ENCODE peak calls at places on chromosomes 12 and 14, in eight cellular contexts. C is tibial artery, M is A673, V is body of pancreas, B is lung, H is psoas muscle, P is neural progenitor cell, N is lower lobe of right lung. R is an unnamed sample.

GRCh38 chr14:77139022-77139421 is 2.6 kb downstream of the ZDHHC22 start:
- DNase-seq in C (peak; percentile 46), M (no peak), V (no peak), B (no peak), H (no peak), P (no peak), N (no peak), R (no peak)

GRCh38 chr12:132356686-132357622 is 27.6 kb upstream of the GALNT9 start:
- DNase-seq in C (no peak), M (peak; percentile 90), V (no peak), B (no peak), H (no peak), P (no peak), N (peak; percentile 51), R (no peak)

GRCh38 chr14:25833341-25834121 is 764.3 kb downstream of the NOVA1 start:
- DNase-seq in C (no peak), M (peak; percentile 87), V (peak; percentile 43), B (no peak), H (no peak), P (peak; percentile 80), N (no peak), R (no peak)

GRCh38 chr12:111390894-111391293 is 14.8 kb upstream of the SH2B3 start:
- DNase-seq in C (no peak), M (no peak), V (no peak), B (no peak), H (no peak), P (no peak), N (no peak), R (no peak)

GRCh38 chr12:89225808-89226368 is 126.4 kb downstream of the DUSP6 start:
- DNase-seq in C (no peak), M (peak; percentile 51), V (peak; percentile 46), B (peak; percentile 77), H (no peak), P (peak; percentile 12), N (no peak), R (peak; percentile 90)

GRCh38 chr14:106372870-106373657 is 846.7 kb downstream of the TMEM121 start:
- DNase-seq in C (no peak), M (peak; percentile 60), V (peak; percentile 77), B (peak; percentile 62), H (no peak), P (no peak), N (peak; percentile 77), R (no peak)

GRCh38 chr14:60544659-60545058 is 35.7 kb downstream of the SIX6 start:
- DNase-seq in C (no peak), M (no peak), V (no peak), B (no peak), H (no peak), P (no peak), N (no peak), R (no peak)

GRCh38 chr12:6333566-6333965 is 8.3 kb downstream of the TNFRSF1A start:
- DNase-seq in C (no peak), M (no peak), V (no peak), B (no peak), H (no peak), P (no peak), N (no peak), R (no peak)

GRCh38 chr14:87049886-87050820 is 942.8 kb downstream of the GALC start:
- DNase-seq in C (no peak), M (peak; percentile 66), V (peak; percentile 68), B (no peak), H (no peak), P (peak; percentile 46), N (no peak), R (peak; percentile 25)

GRCh38 chr12:69342407-69342806 is 5.8 kb upstream of the LYZ start:
- DNase-seq in C (no peak), M (no peak), V (no peak), B (no peak), H (no peak), P (no peak), N (no peak), R (no peak)

GRCh38 chr14:69818760-69819191 is 21.7 kb upstream of the SLC10A1 start:
- DNase-seq in C (no peak), M (peak; percentile 80), V (peak; percentile 39), B (peak; percentile 52), H (peak; percentile 23), P (peak; percentile 84), N (no peak), R (no peak)

GRCh38 chr14:31219169-31219568 is 11.6 kb upstream of the HECTD1 start:
- DNase-seq in C (no peak), M (no peak), V (no peak), B (no peak), H (no peak), P (no peak), N (no peak), R (no peak)

GRCh38 chr14:32559048-32559447 is 229.9 kb downstream of the AKAP6 start:
- DNase-seq in C (no peak), M (no peak), V (no peak), B (no peak), H (no peak), P (no peak), N (no peak), R (no peak)

GRCh38 chr14:95696741-95697140 is 10.5 kb downstream of the TCL1B start:
- DNase-seq in C (no peak), M (no peak), V (no peak), B (no peak), H (no peak), P (no peak), N (no peak), R (no peak)

GRCh38 chr12:119578112-119578511 is 15.5 kb upstream of the TMEM233 start:
- DNase-seq in C (no peak), M (no peak), V (no peak), B (no peak), H (no peak), P (no peak), N (no peak), R (no peak)

GRCh38 chr12:28851781-28852180 is 297.3 kb upstream of the FAR2 start:
- DNase-seq in C (no peak), M (no peak), V (no peak), B (no peak), H (no peak), P (no peak), N (no peak), R (no peak)

GRCh38 chr12:49208661-49209060 is 19.8 kb upstream of the TUBA1A start:
- DNase-seq in C (peak; percentile 2), M (no peak), V (no peak), B (no peak), H (no peak), P (no peak), N (no peak), R (no peak)

GRCh38 chr12:127941332-127941731 is 325.6 kb upstream of the TMEM132C start:
- DNase-seq in C (no peak), M (no peak), V (no peak), B (no peak), H (no peak), P (no peak), N (no peak), R (no peak)

GRCh38 chr12:107377596-107378385 is 284.4 kb upstream of the CRY1 start:
- DNase-seq in C (no peak), M (no peak), V (no peak), B (no peak), H (no peak), P (no peak), N (no peak), R (no peak)

GRCh38 chr14:101781240-101782061 is 19.9 kb downstream of the PPP2R5C start:
- DNase-seq in C (no peak), M (peak; percentile 19), V (peak; percentile 42), B (no peak), H (no peak), P (peak; percentile 36), N (no peak), R (no peak)

GRCh38 chr14:24876009-24876690 is 173.8 kb downstream of the STXBP6 start:
- DNase-seq in C (no peak), M (no peak), V (no peak), B (no peak), H (no peak), P (no peak), N (no peak), R (no peak)

GRCh38 chr12:95218852-95219171 is 1.2 kb downstream of the VEZT start:
- DNase-seq in C (no peak), M (peak; percentile 50), V (peak; percentile 47), B (no peak), H (no peak), P (peak; percentile 15), N (no peak), R (no peak)

GRCh38 chr12:99111600-99111999 is 466.5 kb downstream of the APAF1 start:
- DNase-seq in C (no peak), M (peak; percentile 69), V (peak; percentile 11), B (no peak), H (no peak), P (peak; percentile 25), N (no peak), R (no peak)

DNA sequence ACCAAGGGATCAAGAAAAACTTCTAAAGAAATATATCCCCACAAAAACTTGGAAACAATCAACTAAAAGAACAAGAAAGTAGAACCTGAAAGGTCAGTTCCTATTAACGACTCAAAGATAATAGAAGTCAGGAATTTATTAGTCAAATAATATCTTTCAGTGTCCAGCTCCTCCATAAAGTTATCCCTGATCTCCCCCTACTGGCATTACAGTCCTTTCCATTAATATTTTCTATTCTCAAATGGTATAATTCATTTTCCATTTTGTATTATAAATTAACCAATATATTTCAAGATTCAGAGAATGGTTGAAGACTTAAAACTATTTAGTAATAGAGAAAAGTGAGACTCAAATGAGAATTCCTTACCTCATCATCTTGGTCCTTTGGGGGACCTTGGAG is 11.6 kb upstream of the SUPT16H start:
- DNase-seq in C (no peak), M (no peak), V (no peak), B (no peak), H (no peak), P (no peak), N (no peak), R (no peak)
- TF ChIP-seq CTCF in C (no peak), M (no peak), V (no peak), B (no peak), H (no peak), P (no peak), N (no peak), R (no peak)

GRCh38 chr14:65096323-65097089 is 5.8 kb downstream of the MAX start:
- DNase-seq in C (no peak), M (no peak), V (no peak), B (no peak), H (no peak), P (no peak), N (no peak), R (no peak)
- H3K27ac ChIP-seq in C (peak overlapping the region; percentile 72), M (peak overlapping the region; percentile 36), V (peak overlapping the region; percentile 29), B (peak overlapping the region; percentile 66), H (peak overlapping the region; percentile 64), P (no peak overlapping the region), N (peak overlapping the region; percentile 37), R (no peak overlapping the region)

GRCh38 chr12:47838286-47838931 is 18.7 kb upstream of the HDAC7 start:
- DNase-seq in C (peak; percentile 67), M (peak; percentile 70), V (peak; percentile 44), B (no peak), H (no peak), P (peak; percentile 69), N (no peak), R (no peak)
- TF ChIP-seq CTCF in C (peak; percentile 59), M (peak; percentile 62), V (peak; percentile 26), B (peak; percentile 3), H (peak; percentile 62), P (peak; percentile 69), N (peak; percentile 47), R (peak; percentile 66)

DNA sequence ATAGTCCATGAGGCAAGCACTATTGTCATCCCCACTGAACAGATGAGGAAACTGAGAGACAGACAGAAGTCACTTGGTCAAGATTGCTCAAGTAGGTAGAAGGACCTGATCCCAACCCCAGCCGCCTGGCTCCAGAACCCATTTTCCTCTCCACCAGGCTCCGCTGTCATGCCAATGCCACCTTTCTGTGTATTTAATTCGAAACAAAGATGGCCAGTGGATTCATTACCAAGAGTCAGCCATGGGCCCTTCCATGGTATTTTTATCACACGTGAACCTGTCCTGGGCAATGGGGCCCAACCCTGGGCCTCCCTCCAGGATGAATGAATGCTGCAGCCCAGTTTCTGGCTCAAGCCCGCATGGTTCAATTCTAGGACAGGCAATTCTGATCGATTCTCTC is 673.4 kb downstream of the BCL11B start:
- DNase-seq in C (no peak), M (no peak), V (no peak), B (peak; percentile 23), H (no peak), P (no peak), N (no peak), R (no peak)
- H3K27ac ChIP-seq in C (no peak overlapping the region), M (no peak overlapping the region), V (no peak overlapping the region), B (no peak overlapping the region), H (no peak overlapping the region), P (no peak overlapping the region), N (no peak overlapping the region), R (no peak overlapping the region)